ENCODE peak calls at places on chromosome 5, in nine cellular contexts. P is endodermal cell, D is heart left ventricle, G is mammary epithelial cell, Q is dorsolateral prefrontal cortex, I is cardiac muscle cell, C is pancreas, H is IMR-90, F is coronary artery. U is an unnamed sample.

GRCh38 chr5:39713224-39713911 is 288.6 kb upstream of the DAB2 start:
- DNase-seq in Q (no peak), P (no peak), D (no peak), G (no peak), I (peak; percentile 48), C (no peak), F (no peak), H (peak; percentile 2), U (no peak)

GRCh38 chr5:66646570-66646969 is 50.4 kb downstream of the MAST4 start:
- DNase-seq in D (no peak), I (peak; percentile 54), P (no peak), C (no peak), F (no peak), Q (no peak), H (no peak), G (no peak), U (no peak)

GRCh38 chr5:109836280-109836679 is 146.6 kb downstream of the MAN2A1 start:
- DNase-seq in H (no peak), P (peak; percentile 55), F (no peak), I (no peak), D (no peak), G (no peak), Q (no peak), C (no peak), U (no peak)

GRCh38 chr5:151741678-151742423 is 16.6 kb downstream of the ATOX1 start:
- DNase-seq in F (no peak), P (no peak), I (no peak), D (no peak), H (peak; percentile 83), G (peak; percentile 81), C (no peak), Q (no peak), U (no peak)

GRCh38 chr5:61332369-61332745 is 299 bp downstream of the ZSWIM6 start:
- DNase-seq in P (no peak), F (no peak), I (peak; percentile 38), C (peak; percentile 49), D (peak; percentile 75), H (no peak), Q (no peak), G (peak; percentile 26), U (peak; percentile 45)

GRCh38 chr5:152124413-152125082 is 199.9 kb upstream of the GLRA1 start:
- DNase-seq in D (no peak), H (no peak), Q (no peak), F (no peak), C (no peak), I (no peak), G (no peak), P (peak; percentile 76), U (no peak)

GRCh38 chr5:77629553-77630245 is 8.8 kb downstream of the OTP start:
- DNase-seq in C (no peak), H (no peak), I (no peak), D (no peak), P (peak; percentile 77), F (no peak), G (no peak), Q (no peak), U (no peak)

GRCh38 chr5:84028093-84028492 is 307.4 kb upstream of the HAPLN1 start:
- DNase-seq in D (no peak), G (no peak), I (peak; percentile 41), C (no peak), F (no peak), H (peak; percentile 53), Q (no peak), P (no peak), U (no peak)

GRCh38 chr5:81506900-81507588 is 113.1 kb upstream of the ACOT12 start:
- DNase-seq in F (peak; percentile 75), H (peak; percentile 93), D (no peak), Q (peak; percentile 61), I (peak; percentile 94), G (peak; percentile 66), P (peak; percentile 58), C (peak; percentile 62), U (peak; percentile 59)

GRCh38 chr5:74141053-74141452 is 499.5 kb downstream of the ENC1 start:
- DNase-seq in D (no peak), H (peak; percentile 79), C (no peak), G (peak; percentile 62), Q (no peak), I (peak; percentile 8), F (no peak), P (no peak), U (no peak)

GRCh38 chr5:119168401-119168800 is 97.5 kb downstream of the DMXL1 start:
- DNase-seq in H (peak; percentile 51), P (no peak), I (peak; percentile 9), Q (no peak), F (no peak), G (no peak), C (no peak), D (no peak), U (no peak)

DNA sequence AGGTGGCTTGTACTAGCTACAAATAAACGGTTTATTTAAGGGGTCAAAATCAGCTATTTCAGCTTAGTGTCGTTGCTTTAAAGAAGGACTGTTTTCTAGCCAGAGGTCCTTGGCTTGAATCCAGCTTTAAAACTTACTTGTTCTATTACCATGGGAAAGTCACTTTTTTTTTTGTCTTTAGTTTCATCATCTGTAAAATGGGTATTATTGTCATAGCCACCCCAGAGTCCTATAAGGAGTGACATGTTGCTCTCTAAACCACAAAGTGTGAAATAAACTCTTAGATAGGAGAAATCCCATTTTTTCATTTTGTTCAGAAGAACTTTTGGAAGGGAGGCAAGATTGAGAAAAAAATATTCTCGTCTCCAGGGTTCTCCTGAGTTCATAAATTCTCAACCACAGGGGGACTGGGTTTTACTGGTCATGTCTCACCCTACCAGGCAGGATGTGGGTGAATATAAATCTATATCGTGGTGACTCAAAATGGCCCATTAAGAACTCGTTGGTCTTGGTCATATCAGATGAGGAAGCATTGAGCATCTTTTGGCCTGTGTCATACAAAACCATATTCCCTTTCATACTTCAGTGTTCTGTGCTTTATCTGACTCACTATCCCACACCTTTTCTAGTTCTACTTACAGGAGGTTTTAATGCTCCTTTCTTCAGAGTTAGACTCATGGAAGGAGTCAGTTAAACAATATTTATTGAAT is 202.7 kb upstream of the NR3C1 start:
- DNase-seq in G (peak; percentile 72), F (no peak), H (peak; percentile 48), C (no peak), D (no peak), Q (no peak), P (no peak), I (no peak), U (no peak)
- H3K27ac ChIP-seq in G (no peak overlapping the region), F (no peak overlapping the region), H (no peak overlapping the region), C (no peak overlapping the region), D (no peak overlapping the region), Q (no peak overlapping the region), P (no peak overlapping the region), I (no peak overlapping the region), U (no peak overlapping the region)

DNA sequence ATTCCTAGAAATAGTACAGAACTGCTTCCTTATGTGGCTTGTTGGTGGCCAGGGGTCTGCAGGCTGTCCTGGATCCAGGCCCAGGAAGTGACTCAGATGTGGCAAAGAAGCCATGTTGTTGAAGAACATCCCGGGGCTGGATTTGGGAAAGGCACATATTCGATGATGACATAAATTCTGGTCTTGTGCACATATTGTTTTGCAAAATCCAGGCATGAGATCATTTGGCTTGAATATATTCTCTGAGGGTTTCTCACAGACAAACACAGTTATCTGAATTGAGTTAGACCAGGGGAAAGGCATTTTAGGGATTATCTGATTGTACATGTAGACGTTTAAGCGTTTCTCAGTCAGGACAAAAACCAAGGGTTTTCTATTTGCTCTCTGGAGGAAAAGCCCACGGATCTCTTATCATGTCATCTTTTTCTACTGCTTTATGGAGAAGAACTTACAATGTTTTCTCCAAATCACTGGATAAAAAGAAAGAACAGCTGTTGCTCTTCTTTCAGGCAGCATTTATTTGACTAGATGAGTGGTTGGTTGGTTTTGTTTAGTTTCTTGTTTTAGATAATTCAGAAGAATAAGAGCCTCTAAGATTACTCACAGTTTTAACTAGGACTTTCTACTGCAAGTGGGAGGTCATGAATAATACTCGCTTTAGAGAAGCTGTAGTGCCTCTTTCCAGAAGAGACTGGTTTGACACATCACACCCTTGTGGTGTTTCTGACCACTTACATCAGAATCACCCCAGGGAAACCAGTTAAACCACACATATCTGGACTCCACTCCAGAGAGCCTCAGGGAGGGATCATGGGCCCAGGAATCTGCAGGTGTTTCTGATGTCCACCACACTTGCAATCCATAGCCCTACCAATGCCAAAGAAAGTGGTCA is 29.5 kb upstream of the LHFPL2 start:
- DNase-seq in P (no peak), D (no peak), C (no peak), Q (no peak), G (peak; percentile 96), F (peak; percentile 82), I (peak; percentile 97), H (peak; percentile 98), U (no peak)
- TF ChIP-seq CTCF in P (no peak), D (no peak), C (no peak), Q (no peak), G (no peak), F (no peak), I (no peak), H (peak; percentile 43), U (no peak)

DNA sequence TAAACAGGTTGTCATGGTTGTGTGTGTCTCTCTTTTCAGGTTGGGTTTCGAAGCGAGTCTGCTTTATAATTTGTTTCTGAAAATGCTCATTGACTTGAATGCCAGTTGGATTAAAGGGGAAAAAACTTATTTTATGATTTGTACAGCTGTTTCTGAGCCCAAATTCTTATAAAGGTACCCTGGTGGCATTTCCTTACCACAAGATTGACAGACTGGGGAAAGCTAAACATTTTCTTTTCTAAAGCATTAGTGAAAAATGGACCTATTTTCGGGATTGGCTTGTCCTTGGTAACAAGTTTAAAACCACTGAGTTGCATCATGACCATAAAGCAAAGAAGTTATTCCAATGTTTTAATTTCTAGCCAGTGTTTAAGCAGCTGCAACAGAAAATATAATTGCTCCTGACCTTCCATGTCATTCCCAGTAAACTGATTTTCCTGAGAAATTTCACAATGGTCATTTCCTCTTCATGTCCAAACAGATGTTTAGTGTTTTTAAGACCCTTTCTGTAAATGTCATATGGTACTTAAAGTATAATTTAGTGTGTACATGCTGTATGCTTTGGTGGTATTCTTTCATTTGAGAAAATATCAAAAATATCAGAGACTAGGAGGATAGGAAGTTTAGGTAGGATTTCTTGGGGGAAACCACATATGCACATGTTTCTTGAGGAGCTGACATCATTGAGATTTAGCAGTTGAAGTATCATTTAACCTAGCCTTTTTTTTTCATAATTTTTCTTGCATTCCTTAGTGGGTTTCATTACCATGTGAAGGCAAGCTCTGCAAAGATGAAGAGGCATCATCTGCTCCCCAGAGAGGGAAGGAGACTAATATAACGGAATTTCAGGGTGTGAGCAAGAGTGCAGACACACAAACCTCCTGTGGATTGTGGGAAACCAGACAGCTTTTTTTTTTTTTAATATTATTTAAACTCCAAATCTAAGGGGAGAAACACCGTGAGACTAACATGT is 667.1 kb upstream of the RGMB start:
- DNase-seq in C (no peak), P (no peak), G (no peak), F (no peak), D (no peak), Q (no peak), I (no peak), H (peak; percentile 76), U (no peak)
- H3K27ac ChIP-seq in C (no peak overlapping the region), P (no peak overlapping the region), G (no peak overlapping the region), F (no peak overlapping the region), D (no peak overlapping the region), Q (no peak overlapping the region), I (no peak overlapping the region), H (peak overlapping the region; percentile 76), U (no peak overlapping the region)

DNA sequence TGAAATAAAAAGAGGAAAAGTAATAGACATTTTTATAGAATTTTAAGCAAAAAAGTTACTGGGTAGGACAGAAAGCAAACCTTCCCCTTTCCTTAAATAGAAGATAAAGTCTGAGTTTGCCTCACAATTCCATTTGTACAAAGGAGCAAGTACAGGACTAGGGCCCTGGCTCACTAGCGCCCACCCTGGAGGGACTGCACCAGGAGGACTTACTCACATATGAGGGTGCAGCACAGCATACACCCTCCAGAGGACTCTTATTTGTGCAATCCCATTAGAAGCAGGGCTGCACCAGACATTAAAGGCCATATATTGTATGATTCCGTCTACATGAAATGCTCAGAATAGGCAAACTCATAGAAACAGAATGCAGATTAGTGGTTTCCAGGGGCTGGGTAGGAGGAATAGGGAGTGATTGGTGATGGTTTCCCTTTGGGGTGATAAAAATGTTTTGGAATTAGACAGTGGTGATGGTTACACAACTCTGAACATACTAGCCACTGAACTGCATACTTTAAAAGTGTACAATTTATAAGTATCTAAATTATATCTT is 4.5 kb downstream of the REEP5 start:
- DNase-seq in C (no peak), P (peak; percentile 73), G (no peak), D (no peak), F (no peak), I (peak; percentile 23), H (peak; percentile 49), Q (no peak), U (peak; percentile 57)
- TF ChIP-seq CTCF in C (no peak), P (peak; percentile 67), G (peak; percentile 19), D (no peak), F (no peak), I (peak; percentile 29), H (peak; percentile 39), Q (no peak), U (peak; percentile 62)